ENCODE peak calls at places on chromosomes 2 and 18, in four cellular contexts. O is adrenal gland, L is epithelial cell of esophagus, N is hepatocyte. H is an unnamed sample.
A peak's percentile ranks its signal among the peaks of the same experiment; 100 is the strongest.

GRCh38 chr18:58338961-58339722 is 289.7 kb downstream of the ALPK2 start:
- DNase-seq in O (no peak), N (peak; percentile 47), L (peak; percentile 35), H (peak; percentile 44)

GRCh38 chr2:44941551-44942234 is at the start of gene SIX3:
- DNase-seq in L (peak; percentile 28), N (no peak), O (no peak), H (no peak)

GRCh38 chr2:149650006-149650405 is 62.4 kb upstream of the MMADHC start:
- DNase-seq in L (no peak), O (no peak), N (no peak), H (peak; percentile 56)

GRCh38 chr18:4017479-4017878 is 437.6 kb downstream of the DLGAP1 start:
- DNase-seq in O (no peak), N (peak; percentile 45), L (peak; percentile 39), H (peak; percentile 7)

GRCh38 chr2:237341872-237342271 is 72.1 kb downstream of the COL6A3 start:
- DNase-seq in O (no peak), N (peak; percentile 35), L (peak; percentile 47), H (peak; percentile 54)

GRCh38 chr18:22283397-22283796 is 114.0 kb downstream of the GATA6 start:
- DNase-seq in L (peak; percentile 41), N (no peak), O (no peak), H (no peak)

GRCh38 chr2:75476778-75477177 is 84.0 kb downstream of the EVA1A start:
- DNase-seq in O (no peak), N (peak; percentile 12), L (peak; percentile 74), H (peak; percentile 42)

GRCh38 chr2:19850056-19850455 is 51.7 kb downstream of the TTC32 start:
- DNase-seq in L (peak; percentile 27), N (no peak), O (no peak), H (no peak)

GRCh38 chr2:215773728-215774127 is 239.6 kb downstream of the MREG start:
- DNase-seq in L (peak; percentile 68), N (peak; percentile 25), O (peak; percentile 29), H (peak; percentile 99)

GRCh38 chr2:27095745-27096651 is 9.4 kb downstream of the KHK start:
- DNase-seq in O (peak; percentile 76), L (peak; percentile 66), N (peak; percentile 76), H (peak; percentile 74)

GRCh38 chr2:12453731-12454130 is 263.0 kb upstream of the TRIB2 start:
- DNase-seq in O (no peak), N (no peak), L (no peak), H (no peak)

DNA sequence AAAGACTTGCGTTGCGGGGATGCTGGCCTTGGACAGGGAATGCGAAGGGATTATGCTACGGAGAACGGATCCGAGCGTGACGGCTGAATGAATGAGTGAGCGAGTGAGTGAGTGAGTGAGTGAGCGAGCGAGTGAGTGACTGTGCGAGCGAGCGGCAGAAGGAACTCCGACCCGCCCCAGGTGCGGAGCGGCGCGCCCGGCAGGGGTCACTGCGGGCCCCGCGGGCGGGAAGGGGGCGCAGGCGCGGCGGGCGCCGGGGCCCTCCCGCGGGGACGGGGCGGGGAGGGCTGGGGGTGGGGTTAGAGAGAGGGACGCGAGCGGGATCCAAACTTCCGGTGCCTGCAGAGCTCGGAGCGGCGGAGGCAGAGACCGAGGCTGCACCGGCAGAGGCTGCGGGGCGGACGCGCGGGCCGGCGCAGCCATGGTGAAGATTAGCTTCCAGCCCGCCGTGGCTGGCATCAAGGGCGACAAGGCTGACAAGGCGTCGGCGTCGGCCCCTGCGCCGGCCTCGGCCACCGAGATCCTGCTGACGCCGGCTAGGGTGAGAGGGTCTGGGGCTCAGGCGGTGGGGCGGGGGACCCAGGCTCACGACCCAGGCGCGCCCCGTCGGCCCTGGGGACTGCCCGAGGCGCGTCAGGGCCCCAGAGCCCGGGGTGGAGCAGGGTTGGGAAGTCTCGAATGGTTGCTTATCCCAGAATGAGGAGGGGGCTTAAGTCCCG is at the start of gene ITM2C:
- DNase-seq in L (peak; percentile 68), N (peak; percentile 93), O (peak; percentile 65), H (peak; percentile 51)
- TF ChIP-seq CTCF in L (peak; percentile 16), N (peak; percentile 52), O (peak; percentile 21), H (peak; percentile 7)

DNA sequence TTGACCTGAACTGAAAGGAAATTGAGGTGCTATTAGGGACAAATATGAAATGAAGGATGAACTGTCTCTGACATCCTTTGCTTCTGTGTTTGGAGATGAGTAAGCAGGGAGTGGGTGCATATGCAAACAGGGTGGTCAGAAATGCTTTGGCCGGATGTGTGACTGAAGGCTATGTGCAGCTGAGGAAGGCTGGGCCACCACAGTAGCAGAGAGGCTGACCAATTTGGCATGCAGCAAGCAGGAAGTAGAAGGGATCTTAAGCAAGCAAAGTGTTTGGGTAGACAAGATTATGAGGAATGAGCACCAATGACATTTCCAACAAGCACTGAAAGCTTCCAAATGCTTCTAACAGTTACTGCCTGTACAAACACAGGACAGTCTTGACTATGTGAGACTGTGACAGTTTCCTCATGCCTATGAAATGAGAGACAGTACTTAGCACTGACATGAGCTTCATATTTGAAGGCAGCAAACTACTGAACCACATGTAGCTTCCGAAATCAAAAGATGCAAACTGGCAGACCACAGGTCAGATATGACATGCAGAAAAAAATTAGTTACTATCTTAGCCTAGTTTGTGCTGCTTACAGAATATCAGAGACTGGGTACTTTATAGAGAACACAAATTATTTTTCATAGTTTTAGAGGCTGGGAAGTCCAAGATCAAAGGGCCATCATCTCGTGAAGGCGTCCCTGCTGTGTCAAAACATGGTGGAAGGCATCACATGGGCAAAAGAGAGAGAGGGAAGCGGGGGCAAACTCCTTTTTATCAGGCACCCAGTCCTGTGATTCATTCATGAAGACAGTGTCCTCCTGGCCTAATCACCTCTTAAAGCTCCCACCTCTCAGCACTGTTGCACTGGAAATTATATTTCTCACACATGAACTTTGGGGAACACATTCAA is 3.2 kb upstream of the ACTR3 start:
- DNase-seq in O (peak; percentile 56), L (peak; percentile 81), N (no peak), H (peak; percentile 79)
- H3K4me3 ChIP-seq in O (no peak overlapping the region), L (no peak overlapping the region), N (no peak overlapping the region), H (no peak overlapping the region)

DNA sequence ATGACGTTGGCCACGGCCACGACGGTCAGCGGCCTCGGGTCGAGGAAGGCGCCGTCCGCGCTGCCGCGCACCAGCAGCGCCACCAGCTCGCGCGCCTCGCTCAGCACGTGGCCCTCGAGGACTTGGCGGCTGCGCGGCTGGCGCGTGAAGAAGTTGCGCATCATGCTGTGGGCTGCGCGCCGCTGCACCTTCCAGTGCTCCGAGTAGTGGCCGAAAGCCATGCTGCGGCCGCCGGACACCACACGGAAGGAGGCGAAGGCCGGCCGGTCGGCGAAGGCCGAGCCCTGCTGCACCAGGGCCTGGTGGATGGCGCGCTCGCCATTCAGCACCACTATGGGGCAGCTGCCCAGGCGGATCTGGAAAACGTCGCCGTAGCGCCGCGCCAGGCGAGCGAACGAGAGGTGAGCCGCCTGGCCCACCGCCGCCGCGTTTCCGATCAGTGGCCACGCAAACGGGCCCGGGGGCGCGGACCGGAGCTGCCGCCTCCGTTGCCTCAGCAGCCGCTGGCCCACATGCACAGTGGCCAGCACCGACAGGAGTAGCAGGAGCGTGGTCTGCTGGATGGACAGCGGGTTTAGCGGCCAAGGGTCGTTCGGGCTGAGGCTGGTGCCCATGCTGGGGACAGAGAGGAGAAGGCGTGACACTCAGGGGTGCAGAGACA is 1.0 kb downstream of the CYP1B1 start:
- DNase-seq in N (peak; percentile 60), L (peak; percentile 44), O (no peak), H (peak; percentile 62)
- TF ChIP-seq CTCF in N (peak; percentile 1), L (no peak), O (no peak), H (no peak)

GRCh38 chr2:222973733-222974132 is 78.3 kb upstream of the KCNE4 start:
- DNase-seq in O (no peak), L (no peak), N (no peak), H (no peak)
- H3K4me3 ChIP-seq in O (no peak overlapping the region), L (no peak overlapping the region), N (no peak overlapping the region), H (no peak overlapping the region)

GRCh38 chr2:125224188-125224587 is 1199.1 kb downstream of the CNTNAP5 start:
- DNase-seq in O (no peak), L (no peak), N (no peak), H (no peak)

GRCh38 chr2:125227843-125228392 is 1202.8 kb downstream of the CNTNAP5 start:
- DNase-seq in L (peak; percentile 1), O (no peak), N (no peak), H (no peak)

GRCh38 chr2:125224830-125225229 is 1199.7 kb downstream of the CNTNAP5 start:
- DNase-seq in N (no peak), O (no peak), L (no peak), H (no peak)
- TF ChIP-seq CTCF in N (peak; percentile 9), O (no peak), L (no peak), H (no peak)

GRCh38 chr2:64643838-64644219 is 9.9 kb downstream of the SERTAD2 start:
- DNase-seq in O (no peak), L (no peak), N (no peak), H (no peak)

GRCh38 chr2:64649013-64649484 is 4.7 kb downstream of the SERTAD2 start:
- DNase-seq in N (peak; percentile 73), L (no peak), O (no peak), H (no peak)

GRCh38 chr2:64644240-64645013 is 9.3 kb downstream of the SERTAD2 start:
- DNase-seq in N (peak; percentile 88), L (peak; percentile 64), O (peak; percentile 80), H (peak; percentile 89)

GRCh38 chr2:64645014-64645418 is 8.7 kb downstream of the SERTAD2 start:
- DNase-seq in O (peak; percentile 72), L (peak; percentile 64), N (peak; percentile 73), H (peak; percentile 83)

GRCh38 chr2:64646007-64646880 is 7.5 kb downstream of the SERTAD2 start:
- DNase-seq in N (peak; percentile 85), L (peak; percentile 81), O (peak; percentile 91), H (peak; percentile 85)
- H3K4me3 ChIP-seq in N (no peak overlapping the region), L (no peak overlapping the region), O (peak overlapping the region; percentile 59), H (no peak overlapping the region)

GRCh38 chr18:75854174-75854573 is 426.7 kb upstream of the SMIM21 start:
- DNase-seq in N (no peak), O (no peak), L (no peak), H (no peak)
- TF ChIP-seq CTCF in N (peak; percentile 25), O (no peak), L (peak; percentile 8), H (peak; percentile 9)

H was measured in cardiac fibroblast.